ENCODE peak calls at places on chromosomes 7 and 10, in eight cellular contexts. One of them, this sample, is unnamed.

GRCh38 chr7:43648725-43649406 is 66.0 kb downstream of the STK17A start:
- DNase-seq in anterior cingulate cortex: no peak
- DNase-seq in neuronal stem cell: no peak
- DNase-seq in AG09319: peak; percentile 65
- DNase-seq in GM23338: no peak
- DNase-seq in HFFc6: peak; percentile 83
- DNase-seq in stimulated activated CD4-positive, alpha-beta T cell treated with anti-CD3 and anti-CD28 coated beads, Interleukin-4, amount 100 ng/mL, for 1 hour: no peak
- DNase-seq in neural progenitor cell: no peak
- DNase-seq in this sample: no peak

GRCh38 chr10:88989824-88990527 is 622 bp upstream of the FAS start:
- DNase-seq in anterior cingulate cortex: no peak
- DNase-seq in neuronal stem cell: no peak
- DNase-seq in AG09319: peak; percentile 89
- DNase-seq in GM23338: no peak
- DNase-seq in HFFc6: peak; percentile 77
- DNase-seq in stimulated activated CD4-positive, alpha-beta T cell treated with anti-CD3 and anti-CD28 coated beads, Interleukin-4, amount 100 ng/mL, for 1 hour: no peak
- DNase-seq in neural progenitor cell: no peak
- DNase-seq in this sample: no peak

GRCh38 chr7:55244346-55244745 is 120.8 kb upstream of the LANCL2 start:
- DNase-seq in anterior cingulate cortex: no peak
- DNase-seq in neuronal stem cell: no peak
- DNase-seq in AG09319: no peak
- DNase-seq in GM23338: no peak
- DNase-seq in HFFc6: no peak
- DNase-seq in stimulated activated CD4-positive, alpha-beta T cell treated with anti-CD3 and anti-CD28 coated beads, Interleukin-4, amount 100 ng/mL, for 1 hour: no peak
- DNase-seq in neural progenitor cell: no peak
- DNase-seq in this sample: no peak

GRCh38 chr10:23871211-23871610 is 337.7 kb upstream of the KIAA1217 start:
- DNase-seq in anterior cingulate cortex: no peak
- DNase-seq in neuronal stem cell: no peak
- DNase-seq in AG09319: no peak
- DNase-seq in GM23338: peak; percentile 4
- DNase-seq in HFFc6: no peak
- DNase-seq in stimulated activated CD4-positive, alpha-beta T cell treated with anti-CD3 and anti-CD28 coated beads, Interleukin-4, amount 100 ng/mL, for 1 hour: no peak
- DNase-seq in neural progenitor cell: no peak
- DNase-seq in this sample: no peak

GRCh38 chr7:57364933-57365710 is 84.9 kb upstream of the ZNF716 start:
- DNase-seq in anterior cingulate cortex: no peak
- DNase-seq in neuronal stem cell: no peak
- DNase-seq in AG09319: no peak
- DNase-seq in GM23338: no peak
- DNase-seq in HFFc6: no peak
- DNase-seq in stimulated activated CD4-positive, alpha-beta T cell treated with anti-CD3 and anti-CD28 coated beads, Interleukin-4, amount 100 ng/mL, for 1 hour: no peak
- DNase-seq in neural progenitor cell: no peak
- DNase-seq in this sample: no peak

GRCh38 chr10:89683911-89684310 is 17.5 kb upstream of the KIF20B start:
- DNase-seq in anterior cingulate cortex: no peak
- DNase-seq in neuronal stem cell: no peak
- DNase-seq in AG09319: no peak
- DNase-seq in GM23338: no peak
- DNase-seq in HFFc6: no peak
- DNase-seq in stimulated activated CD4-positive, alpha-beta T cell treated with anti-CD3 and anti-CD28 coated beads, Interleukin-4, amount 100 ng/mL, for 1 hour: no peak
- DNase-seq in neural progenitor cell: no peak
- DNase-seq in this sample: no peak

GRCh38 chr10:132493756-132494290 is 43.8 kb upstream of the INPP5A start:
- DNase-seq in anterior cingulate cortex: no peak
- DNase-seq in neuronal stem cell: no peak
- DNase-seq in AG09319: no peak
- DNase-seq in GM23338: no peak
- DNase-seq in HFFc6: no peak
- DNase-seq in stimulated activated CD4-positive, alpha-beta T cell treated with anti-CD3 and anti-CD28 coated beads, Interleukin-4, amount 100 ng/mL, for 1 hour: no peak
- DNase-seq in neural progenitor cell: no peak
- DNase-seq in this sample: no peak

GRCh38 chr10:287814-288213 is 152.6 kb downstream of the ZMYND11 start:
- DNase-seq in anterior cingulate cortex: no peak
- DNase-seq in neuronal stem cell: no peak
- DNase-seq in AG09319: no peak
- DNase-seq in GM23338: peak; percentile 80
- DNase-seq in HFFc6: peak; percentile 7
- DNase-seq in stimulated activated CD4-positive, alpha-beta T cell treated with anti-CD3 and anti-CD28 coated beads, Interleukin-4, amount 100 ng/mL, for 1 hour: no peak
- DNase-seq in neural progenitor cell: peak; percentile 28
- DNase-seq in this sample: no peak

GRCh38 chr10:17200885-17201164 is 647 bp downstream of the TRDMT1 start:
- DNase-seq in anterior cingulate cortex: no peak
- DNase-seq in neuronal stem cell: no peak
- DNase-seq in AG09319: no peak
- DNase-seq in GM23338: peak; percentile 38
- DNase-seq in HFFc6: peak; percentile 44
- DNase-seq in stimulated activated CD4-positive, alpha-beta T cell treated with anti-CD3 and anti-CD28 coated beads, Interleukin-4, amount 100 ng/mL, for 1 hour: no peak
- DNase-seq in neural progenitor cell: no peak
- DNase-seq in this sample: peak; percentile 42

GRCh38 chr7:19939746-19940145 is 166.3 kb upstream of the TMEM196 start:
- DNase-seq in anterior cingulate cortex: no peak
- DNase-seq in neuronal stem cell: no peak
- DNase-seq in AG09319: peak; percentile 30
- DNase-seq in GM23338: no peak
- DNase-seq in HFFc6: no peak
- DNase-seq in stimulated activated CD4-positive, alpha-beta T cell treated with anti-CD3 and anti-CD28 coated beads, Interleukin-4, amount 100 ng/mL, for 1 hour: no peak
- DNase-seq in neural progenitor cell: no peak
- DNase-seq in this sample: no peak

GRCh38 chr7:105830405-105831218 is 45.8 kb downstream of the ATXN7L1 start:
- DNase-seq in anterior cingulate cortex: no peak
- DNase-seq in neuronal stem cell: no peak
- DNase-seq in AG09319: peak; percentile 88
- DNase-seq in GM23338: no peak
- DNase-seq in HFFc6: peak; percentile 98
- DNase-seq in stimulated activated CD4-positive, alpha-beta T cell treated with anti-CD3 and anti-CD28 coated beads, Interleukin-4, amount 100 ng/mL, for 1 hour: no peak
- DNase-seq in neural progenitor cell: no peak
- DNase-seq in this sample: no peak

GRCh38 chr7:138295049-138295637 is 164.9 kb upstream of the TRIM24 start:
- DNase-seq in anterior cingulate cortex: no peak
- DNase-seq in neuronal stem cell: no peak
- DNase-seq in AG09319: no peak
- DNase-seq in GM23338: no peak
- DNase-seq in HFFc6: no peak
- DNase-seq in stimulated activated CD4-positive, alpha-beta T cell treated with anti-CD3 and anti-CD28 coated beads, Interleukin-4, amount 100 ng/mL, for 1 hour: no peak
- DNase-seq in neural progenitor cell: no peak
- DNase-seq in this sample: no peak

GRCh38 chr10:80542053-80542452 is 4.4 kb downstream of the SH2D4B start:
- DNase-seq in anterior cingulate cortex: no peak
- DNase-seq in neuronal stem cell: no peak
- DNase-seq in AG09319: no peak
- DNase-seq in GM23338: no peak
- DNase-seq in HFFc6: peak; percentile 11
- DNase-seq in stimulated activated CD4-positive, alpha-beta T cell treated with anti-CD3 and anti-CD28 coated beads, Interleukin-4, amount 100 ng/mL, for 1 hour: no peak
- DNase-seq in neural progenitor cell: no peak
- DNase-seq in this sample: no peak

GRCh38 chr10:511101-511848 is 178.2 kb downstream of the DIP2C start:
- DNase-seq in anterior cingulate cortex: peak; percentile 90
- DNase-seq in neuronal stem cell: peak; percentile 88
- DNase-seq in AG09319: peak; percentile 86
- DNase-seq in GM23338: peak; percentile 96
- DNase-seq in HFFc6: peak; percentile 79
- DNase-seq in stimulated activated CD4-positive, alpha-beta T cell treated with anti-CD3 and anti-CD28 coated beads, Interleukin-4, amount 100 ng/mL, for 1 hour: peak; percentile 83
- DNase-seq in neural progenitor cell: peak; percentile 94
- DNase-seq in this sample: peak; percentile 84

GRCh38 chr10:121965996-121966395 is 9.0 kb downstream of the NSMCE4A start:
- DNase-seq in anterior cingulate cortex: no peak
- DNase-seq in neuronal stem cell: no peak
- DNase-seq in AG09319: no peak
- DNase-seq in GM23338: no peak
- DNase-seq in HFFc6: no peak
- DNase-seq in stimulated activated CD4-positive, alpha-beta T cell treated with anti-CD3 and anti-CD28 coated beads, Interleukin-4, amount 100 ng/mL, for 1 hour: no peak
- DNase-seq in neural progenitor cell: no peak
- DNase-seq in this sample: no peak